ENCODE peak calls at places on chromosomes 11 and 22, in nine cellular contexts. P is testis, N is thyroid gland, V is breast epithelium, B is Peyer's patch, X is A549, Y is H54, I is suprapubic skin, A is spleen. C is an unnamed sample.

GRCh38 chr11:43581370-43582023 is 99.0 kb upstream of the HSD17B12 start:
- DNase-seq in I (no peak), X (no peak), Y (no peak), A (no peak), V (no peak), P (no peak), N (no peak), B (no peak), C (no peak)

GRCh38 chr11:88535266-88535665 is 197.7 kb upstream of the CTSC start:
- DNase-seq in Y (no peak), X (no peak), I (no peak), V (no peak), A (no peak), P (no peak), N (no peak), B (no peak), C (no peak)

GRCh38 chr11:114057147-114057546 is 2.4 kb upstream of the ZBTB16 start:
- DNase-seq in I (peak; percentile 58), P (peak; percentile 71), X (no peak), N (peak; percentile 76), V (peak; percentile 31), A (no peak), B (no peak), Y (no peak), C (no peak)

GRCh38 chr11:119755351-119756071 is 26.5 kb upstream of the NECTIN1 start:
- DNase-seq in A (peak; percentile 42), Y (no peak), B (no peak), V (peak; percentile 31), N (no peak), I (no peak), X (no peak), P (no peak), C (no peak)

GRCh38 chr11:65506316-65506769 is 7.5 kb downstream of the MALAT1 start:
- DNase-seq in I (peak; percentile 74), A (no peak), V (no peak), N (no peak), P (no peak), X (no peak), B (no peak), Y (no peak), C (no peak)

GRCh38 chr11:67303132-67303988 is at the start of gene SSH3:
- DNase-seq in N (peak; percentile 92), A (peak; percentile 94), I (peak; percentile 79), P (peak; percentile 79), X (peak; percentile 71), V (peak; percentile 73), B (peak; percentile 94), Y (peak; percentile 76), C (peak; percentile 66)

GRCh38 chr11:45411221-45411946 is 125.2 kb upstream of the SYT13 start:
- DNase-seq in V (no peak), Y (peak; percentile 42), P (no peak), I (no peak), A (no peak), B (no peak), X (no peak), N (no peak), C (no peak)

GRCh38 chr22:23553438-23553837 is 26.7 kb downstream of the IGLL1 start:
- DNase-seq in N (no peak), A (peak; percentile 18), X (no peak), B (no peak), P (no peak), V (no peak), I (peak; percentile 13), Y (no peak), C (no peak)

GRCh38 chr22:21074092-21074715 is 28.5 kb downstream of the LRRC74B start:
- DNase-seq in B (no peak), I (no peak), P (no peak), Y (peak; percentile 81), N (no peak), X (peak; percentile 25), V (no peak), A (no peak), C (no peak)

GRCh38 chr22:47776329-47776728 is 1013.9 kb downstream of the TBC1D22A start:
- DNase-seq in N (no peak), A (no peak), Y (no peak), V (no peak), I (no peak), B (no peak), P (no peak), X (no peak), C (no peak)

GRCh38 chr11:118012083-118012669 is 26.0 kb downstream of the IL10RA start:
- DNase-seq in A (peak; percentile 85), V (no peak), P (peak; percentile 24), I (no peak), B (no peak), X (no peak), N (no peak), Y (peak; percentile 37), C (no peak)

GRCh38 chr11:10309163-10310093 is 4.6 kb downstream of the ADM start:
- DNase-seq in I (peak; percentile 82), X (peak; percentile 80), N (peak; percentile 91), A (peak; percentile 75), Y (no peak), V (peak; percentile 83), P (peak; percentile 49), B (peak; percentile 70), C (peak; percentile 46)

GRCh38 chr11:10305964-10306918 is 1.4 kb downstream of the ADM start:
- DNase-seq in X (peak; percentile 31), P (no peak), V (no peak), I (peak; percentile 76), B (peak; percentile 62), Y (no peak), A (peak; percentile 88), N (peak; percentile 55), C (peak; percentile 36)

GRCh38 chr11:10308208-10308954 is 3.5 kb downstream of the ADM start:
- DNase-seq in I (no peak), Y (no peak), P (no peak), N (no peak), B (no peak), X (no peak), V (no peak), A (no peak), C (no peak)

GRCh38 chr11:10307022-10307410 is 2.1 kb downstream of the ADM start:
- DNase-seq in N (no peak), A (no peak), X (peak; percentile 76), I (no peak), P (no peak), V (no peak), B (no peak), Y (no peak), C (no peak)

GRCh38 chr11:10307411-10308207 is 2.7 kb downstream of the ADM start:
- DNase-seq in B (peak; percentile 89), N (peak; percentile 82), I (peak; percentile 91), X (peak; percentile 91), A (peak; percentile 96), V (peak; percentile 71), Y (peak; percentile 76), P (peak; percentile 91), C (peak; percentile 90)
- TF ChIP-seq POLR2A in B (no peak), N (no peak), I (no peak), X (peak; percentile 54), A (no peak), V (no peak), Y (peak; percentile 2), P (no peak), C (no peak)

GRCh38 chr22:20036535-20037392 is 15.9 kb downstream of the TANGO2 start:
- DNase-seq in P (no peak), A (no peak), N (no peak), Y (no peak), V (no peak), I (no peak), B (no peak), X (no peak), C (no peak)

GRCh38 chr22:20037419-20037818 is 16.5 kb downstream of the TANGO2 start:
- DNase-seq in B (no peak), P (no peak), Y (no peak), V (no peak), N (no peak), X (no peak), A (no peak), I (no peak), C (no peak)

GRCh38 chr22:20036119-20036518 is 15.2 kb downstream of the TANGO2 start:
- DNase-seq in I (no peak), A (no peak), N (no peak), B (no peak), V (no peak), P (no peak), X (no peak), Y (no peak), C (no peak)

GRCh38 chr22:20034143-20034542 is 13.2 kb downstream of the TANGO2 start:
- DNase-seq in Y (no peak), V (no peak), A (no peak), B (no peak), I (no peak), X (no peak), N (no peak), P (no peak), C (no peak)

DNA sequence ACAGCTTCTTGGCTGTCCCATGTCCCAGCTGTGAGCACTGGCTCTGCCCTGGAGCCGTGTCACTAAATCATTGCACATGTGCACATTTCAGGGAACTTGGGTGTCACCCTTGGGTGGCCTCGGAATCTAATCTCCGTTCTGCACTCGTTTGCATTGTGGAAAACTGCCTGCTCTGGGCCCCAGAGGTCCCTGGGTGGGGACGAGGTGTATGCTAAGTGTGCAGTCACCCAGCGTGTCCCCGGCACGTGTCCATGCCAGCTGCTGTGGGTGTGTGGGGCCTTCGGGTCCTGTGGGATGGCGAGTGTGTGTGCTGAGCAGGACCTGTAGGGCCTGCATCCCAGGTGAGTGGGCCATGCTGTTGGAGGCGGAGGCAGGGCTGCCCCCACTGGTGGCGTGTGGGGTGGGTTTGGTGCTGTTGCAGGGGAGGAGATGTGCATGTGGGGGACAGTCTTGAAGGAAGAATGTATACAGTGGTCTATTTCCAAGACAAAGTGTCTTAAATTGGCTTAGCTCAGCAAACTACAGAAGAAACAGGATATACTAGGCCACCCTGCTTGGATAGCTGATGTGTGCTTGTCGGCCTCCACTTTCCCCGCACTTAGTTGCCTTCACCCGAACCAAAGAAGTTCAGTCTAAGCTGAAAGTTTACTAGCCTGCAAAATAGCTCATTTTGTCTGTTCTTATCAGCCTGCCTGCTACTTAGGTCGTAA is 14.6 kb downstream of the TANGO2 start:
- DNase-seq in N (no peak), P (no peak), B (no peak), Y (no peak), I (no peak), X (no peak), A (no peak), V (no peak), C (no peak)
- TF ChIP-seq POLR2A in N (no peak), P (no peak), B (no peak), Y (no peak), I (no peak), X (no peak), A (no peak), V (no peak), C (no peak)

GRCh38 chr11:107856981-107857517 is 1.5 kb downstream of the SLC35F2 start:
- DNase-seq in B (peak; percentile 53), I (no peak), N (no peak), Y (no peak), A (no peak), P (peak; percentile 26), X (no peak), V (no peak), C (peak; percentile 21)
- TF ChIP-seq POLR2A in B (no peak), I (no peak), N (no peak), Y (no peak), A (no peak), P (no peak), X (no peak), V (no peak), C (no peak)

DNA sequence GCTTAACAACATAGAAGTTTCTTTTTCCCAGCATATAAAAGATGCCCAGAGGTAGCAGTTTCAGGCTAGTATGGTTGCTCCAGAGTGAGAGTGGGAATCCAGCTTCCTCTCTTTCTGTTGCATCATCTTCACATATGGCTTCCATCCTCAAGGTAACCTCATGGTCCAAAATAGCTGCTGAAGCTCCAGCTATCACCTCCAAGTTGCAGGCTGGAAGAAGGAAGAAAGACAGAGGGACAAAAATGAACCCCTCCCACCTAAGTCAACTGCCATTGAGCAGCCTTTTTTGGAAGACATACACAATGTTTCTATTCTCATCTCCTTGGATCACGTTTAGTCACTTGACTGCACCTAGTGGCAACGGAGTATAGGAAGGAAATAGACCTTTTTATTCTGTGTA is 5.3 kb downstream of the CSF2RB start:
- DNase-seq in P (no peak), I (no peak), N (no peak), A (no peak), Y (no peak), X (no peak), V (no peak), B (no peak), C (no peak)
- TF ChIP-seq POLR2A in P (no peak), I (no peak), N (no peak), A (no peak), Y (no peak), X (no peak), V (no peak), B (no peak), C (no peak)